ENCODE peak calls at places on chromosomes 6 and 20, in ten cellular contexts. One of them, this sample, is unnamed.

GRCh38 chr6:81816387-81816786 is 63.9 kb upstream of the TENT5A start:
- DNase-seq in NCI-H2029: no peak
- DNase-seq in endothelial cell: no peak
- DNase-seq in stimulated activated CD4-positive, alpha-beta T cell treated with anti-CD3 and anti-CD28 coated beads, Interleukin-15, amount 100 ng/mL, for 1 hour: no peak
- DNase-seq in heart right ventricle: no peak
- DNase-seq in dermis blood vessel endothelial cell: no peak
- DNase-seq in adrenal gland: no peak
- DNase-seq in naive thymus-derived CD8-positive, alpha-beta T cell: no peak
- DNase-seq in AG04450: no peak
- DNase-seq in dorsolateral prefrontal cortex: no peak
- DNase-seq in this sample: no peak

GRCh38 chr20:43545837-43546578 is 12.8 kb upstream of the SGK2 start:
- DNase-seq in NCI-H2029: no peak
- DNase-seq in endothelial cell: no peak
- DNase-seq in stimulated activated CD4-positive, alpha-beta T cell treated with anti-CD3 and anti-CD28 coated beads, Interleukin-15, amount 100 ng/mL, for 1 hour: no peak
- DNase-seq in heart right ventricle: no peak
- DNase-seq in dermis blood vessel endothelial cell: no peak
- DNase-seq in adrenal gland: no peak
- DNase-seq in naive thymus-derived CD8-positive, alpha-beta T cell: no peak
- DNase-seq in AG04450: no peak
- DNase-seq in dorsolateral prefrontal cortex: no peak
- DNase-seq in this sample: no peak

GRCh38 chr6:7467007-7467897 is 74.2 kb upstream of the DSP start:
- DNase-seq in NCI-H2029: no peak
- DNase-seq in endothelial cell: peak
- DNase-seq in stimulated activated CD4-positive, alpha-beta T cell treated with anti-CD3 and anti-CD28 coated beads, Interleukin-15, amount 100 ng/mL, for 1 hour: no peak
- DNase-seq in heart right ventricle: peak
- DNase-seq in dermis blood vessel endothelial cell: no peak
- DNase-seq in adrenal gland: peak
- DNase-seq in naive thymus-derived CD8-positive, alpha-beta T cell: no peak
- DNase-seq in AG04450: no peak
- DNase-seq in dorsolateral prefrontal cortex: no peak
- DNase-seq in this sample: no peak

GRCh38 chr20:60255866-60256265 is 297.6 kb downstream of the CDH26 start:
- DNase-seq in NCI-H2029: no peak
- DNase-seq in endothelial cell: no peak
- DNase-seq in stimulated activated CD4-positive, alpha-beta T cell treated with anti-CD3 and anti-CD28 coated beads, Interleukin-15, amount 100 ng/mL, for 1 hour: no peak
- DNase-seq in heart right ventricle: no peak
- DNase-seq in dermis blood vessel endothelial cell: no peak
- DNase-seq in adrenal gland: peak
- DNase-seq in naive thymus-derived CD8-positive, alpha-beta T cell: no peak
- DNase-seq in AG04450: no peak
- DNase-seq in dorsolateral prefrontal cortex: no peak
- DNase-seq in this sample: no peak

GRCh38 chr6:33126101-33126714 is 50.4 kb downstream of the HLA-DPB1 start:
- DNase-seq in NCI-H2029: no peak
- DNase-seq in endothelial cell: peak
- DNase-seq in stimulated activated CD4-positive, alpha-beta T cell treated with anti-CD3 and anti-CD28 coated beads, Interleukin-15, amount 100 ng/mL, for 1 hour: no peak
- DNase-seq in heart right ventricle: peak
- DNase-seq in dermis blood vessel endothelial cell: peak
- DNase-seq in adrenal gland: peak
- DNase-seq in naive thymus-derived CD8-positive, alpha-beta T cell: peak
- DNase-seq in AG04450: no peak
- DNase-seq in dorsolateral prefrontal cortex: peak
- DNase-seq in this sample: peak

GRCh38 chr20:25220021-25220730 is 24.7 kb downstream of the ENTPD6 start:
- DNase-seq in NCI-H2029: no peak
- DNase-seq in endothelial cell: no peak
- DNase-seq in stimulated activated CD4-positive, alpha-beta T cell treated with anti-CD3 and anti-CD28 coated beads, Interleukin-15, amount 100 ng/mL, for 1 hour: no peak
- DNase-seq in heart right ventricle: no peak
- DNase-seq in dermis blood vessel endothelial cell: peak
- DNase-seq in adrenal gland: no peak
- DNase-seq in naive thymus-derived CD8-positive, alpha-beta T cell: no peak
- DNase-seq in AG04450: no peak
- DNase-seq in dorsolateral prefrontal cortex: no peak
- DNase-seq in this sample: no peak

GRCh38 chr6:64330694-64331309 is 695.2 kb downstream of the PHF3 start:
- DNase-seq in NCI-H2029: no peak
- DNase-seq in endothelial cell: peak
- DNase-seq in stimulated activated CD4-positive, alpha-beta T cell treated with anti-CD3 and anti-CD28 coated beads, Interleukin-15, amount 100 ng/mL, for 1 hour: no peak
- DNase-seq in heart right ventricle: peak
- DNase-seq in dermis blood vessel endothelial cell: peak
- DNase-seq in adrenal gland: peak
- DNase-seq in naive thymus-derived CD8-positive, alpha-beta T cell: no peak
- DNase-seq in AG04450: peak
- DNase-seq in dorsolateral prefrontal cortex: peak
- DNase-seq in this sample: peak

GRCh38 chr20:45860573-45861011 is 3.2 kb downstream of the ZSWIM3 start:
- DNase-seq in NCI-H2029: no peak
- DNase-seq in endothelial cell: no peak
- DNase-seq in stimulated activated CD4-positive, alpha-beta T cell treated with anti-CD3 and anti-CD28 coated beads, Interleukin-15, amount 100 ng/mL, for 1 hour: no peak
- DNase-seq in heart right ventricle: no peak
- DNase-seq in dermis blood vessel endothelial cell: no peak
- DNase-seq in adrenal gland: no peak
- DNase-seq in naive thymus-derived CD8-positive, alpha-beta T cell: no peak
- DNase-seq in AG04450: no peak
- DNase-seq in dorsolateral prefrontal cortex: no peak
- DNase-seq in this sample: no peak

GRCh38 chr6:119587537-119587936 is 238.0 kb upstream of the MAN1A1 start:
- DNase-seq in NCI-H2029: no peak
- DNase-seq in endothelial cell: no peak
- DNase-seq in stimulated activated CD4-positive, alpha-beta T cell treated with anti-CD3 and anti-CD28 coated beads, Interleukin-15, amount 100 ng/mL, for 1 hour: no peak
- DNase-seq in heart right ventricle: no peak
- DNase-seq in dermis blood vessel endothelial cell: no peak
- DNase-seq in adrenal gland: no peak
- DNase-seq in naive thymus-derived CD8-positive, alpha-beta T cell: no peak
- DNase-seq in AG04450: no peak
- DNase-seq in dorsolateral prefrontal cortex: no peak
- DNase-seq in this sample: no peak

GRCh38 chr6:68638225-68638900 is 3.3 kb downstream of the ADGRB3 start:
- DNase-seq in NCI-H2029: no peak
- DNase-seq in endothelial cell: peak
- DNase-seq in stimulated activated CD4-positive, alpha-beta T cell treated with anti-CD3 and anti-CD28 coated beads, Interleukin-15, amount 100 ng/mL, for 1 hour: no peak
- DNase-seq in heart right ventricle: no peak
- DNase-seq in dermis blood vessel endothelial cell: peak
- DNase-seq in adrenal gland: peak
- DNase-seq in naive thymus-derived CD8-positive, alpha-beta T cell: no peak
- DNase-seq in AG04450: peak
- DNase-seq in dorsolateral prefrontal cortex: peak
- DNase-seq in this sample: no peak

GRCh38 chr6:154507209-154507898 is 3.1 kb downstream of the CNKSR3 start:
- DNase-seq in NCI-H2029: no peak
- DNase-seq in endothelial cell: no peak
- DNase-seq in stimulated activated CD4-positive, alpha-beta T cell treated with anti-CD3 and anti-CD28 coated beads, Interleukin-15, amount 100 ng/mL, for 1 hour: no peak
- DNase-seq in heart right ventricle: no peak
- DNase-seq in dermis blood vessel endothelial cell: no peak
- DNase-seq in adrenal gland: no peak
- DNase-seq in naive thymus-derived CD8-positive, alpha-beta T cell: no peak
- DNase-seq in AG04450: no peak
- DNase-seq in dorsolateral prefrontal cortex: no peak
- DNase-seq in this sample: no peak

GRCh38 chr6:44489912-44490604 is 102.6 kb downstream of the CDC5L start:
- DNase-seq in NCI-H2029: no peak
- DNase-seq in endothelial cell: no peak
- DNase-seq in stimulated activated CD4-positive, alpha-beta T cell treated with anti-CD3 and anti-CD28 coated beads, Interleukin-15, amount 100 ng/mL, for 1 hour: no peak
- DNase-seq in heart right ventricle: peak
- DNase-seq in dermis blood vessel endothelial cell: peak
- DNase-seq in adrenal gland: peak
- DNase-seq in naive thymus-derived CD8-positive, alpha-beta T cell: no peak
- DNase-seq in AG04450: peak
- DNase-seq in dorsolateral prefrontal cortex: peak
- DNase-seq in this sample: no peak

GRCh38 chr20:1299522-1299921 is 29.4 kb downstream of the SDCBP2 start:
- DNase-seq in NCI-H2029: peak
- DNase-seq in endothelial cell: peak
- DNase-seq in stimulated activated CD4-positive, alpha-beta T cell treated with anti-CD3 and anti-CD28 coated beads, Interleukin-15, amount 100 ng/mL, for 1 hour: no peak
- DNase-seq in heart right ventricle: no peak
- DNase-seq in dermis blood vessel endothelial cell: no peak
- DNase-seq in adrenal gland: no peak
- DNase-seq in naive thymus-derived CD8-positive, alpha-beta T cell: no peak
- DNase-seq in AG04450: no peak
- DNase-seq in dorsolateral prefrontal cortex: no peak
- DNase-seq in this sample: no peak

GRCh38 chr20:24983896-24984295 is 8.7 kb downstream of the APMAP start:
- DNase-seq in NCI-H2029: no peak
- DNase-seq in endothelial cell: no peak
- DNase-seq in stimulated activated CD4-positive, alpha-beta T cell treated with anti-CD3 and anti-CD28 coated beads, Interleukin-15, amount 100 ng/mL, for 1 hour: no peak
- DNase-seq in heart right ventricle: no peak
- DNase-seq in dermis blood vessel endothelial cell: no peak
- DNase-seq in adrenal gland: no peak
- DNase-seq in naive thymus-derived CD8-positive, alpha-beta T cell: no peak
- DNase-seq in AG04450: no peak
- DNase-seq in dorsolateral prefrontal cortex: no peak
- DNase-seq in this sample: no peak

This sample was measured in posterior cingulate gyrus.